ENCODE peak calls at places on chromosomes 5 and 9, in eight cellular contexts. Z, O, T, W, A, Y, R and C are unnamed samples.

GRCh38 chr9:91572044-91572443 is 148.4 kb upstream of the NFIL3 start:
- DNase-seq in Z (peak), O (no peak), T (no peak), W (no peak), A (no peak), Y (no peak), R (no peak), C (peak)

GRCh38 chr5:141567513-141568117 is 51.2 kb downstream of the DIAPH1 start:
- DNase-seq in Z (peak), O (no peak), T (no peak), W (no peak), A (no peak), Y (no peak), R (no peak), C (peak)

GRCh38 chr9:81318571-81318970 is 370.8 kb downstream of the TLE1 start:
- DNase-seq in Z (peak), O (no peak), T (no peak), W (no peak), A (no peak), Y (no peak), R (peak), C (peak)

GRCh38 chr5:174183701-174184100 is 138.2 kb downstream of the NSG2 start:
- DNase-seq in Z (no peak), O (no peak), T (no peak), W (no peak), A (no peak), Y (no peak), R (no peak), C (no peak)

GRCh38 chr5:92242170-92242569 is 859.1 kb upstream of the ARRDC3 start:
- DNase-seq in Z (no peak), O (no peak), T (no peak), W (no peak), A (no peak), Y (no peak), R (no peak), C (no peak)

GRCh38 chr9:14365667-14366066 is 51.7 kb upstream of the NFIB start:
- DNase-seq in Z (no peak), O (no peak), T (no peak), W (no peak), A (no peak), Y (no peak), R (no peak), C (peak)

GRCh38 chr5:463952-464351 is 21.0 kb downstream of the EXOC3 start:
- DNase-seq in Z (no peak), O (no peak), T (peak), W (no peak), A (no peak), Y (no peak), R (no peak), C (no peak)

GRCh38 chr9:92725266-92725545 is 39.4 kb downstream of the BICD2 start:
- DNase-seq in Z (no peak), O (no peak), T (no peak), W (no peak), A (no peak), Y (no peak), R (no peak), C (no peak)

GRCh38 chr5:17735771-17736170 is 101.5 kb downstream of the TAF11L14 start:
- DNase-seq in Z (no peak), O (no peak), T (no peak), W (no peak), A (no peak), Y (no peak), R (no peak), C (no peak)

GRCh38 chr5:78696637-78697036 is 48.1 kb upstream of the LHFPL2 start:
- DNase-seq in Z (no peak), O (no peak), T (no peak), W (no peak), A (no peak), Y (no peak), R (no peak), C (peak)

GRCh38 chr9:12718482-12719026 is 25.4 kb downstream of the TYRP1 start:
- DNase-seq in Z (peak), O (no peak), T (no peak), W (no peak), A (peak), Y (no peak), R (peak), C (no peak)

GRCh38 chr9:113526231-113526746 is 62.8 kb downstream of the RGS3 start:
- DNase-seq in Z (no peak), O (no peak), T (no peak), W (no peak), A (no peak), Y (no peak), R (no peak), C (no peak)

GRCh38 chr9:78234810-78235209 is 1.1 kb upstream of the CEP78 start:
- DNase-seq in Z (peak), O (no peak), T (no peak), W (no peak), A (no peak), Y (no peak), R (no peak), C (peak)

GRCh38 chr5:155631116-155631515 is 617.6 kb downstream of the KIF4B start:
- DNase-seq in Z (no peak), O (no peak), T (no peak), W (no peak), A (no peak), Y (no peak), R (no peak), C (no peak)

GRCh38 chr9:101736723-101737122 is 1.7 kb downstream of the GRIN3A start:
- DNase-seq in Z (no peak), O (peak), T (no peak), W (no peak), A (no peak), Y (no peak), R (no peak), C (no peak)

GRCh38 chr9:21491742-21492141 is 9.6 kb upstream of the IFNE start:
- DNase-seq in Z (no peak), O (no peak), T (no peak), W (no peak), A (no peak), Y (no peak), R (no peak), C (peak)

GRCh38 chr9:129773262-129774048 is 20.6 kb upstream of the PTGES start:
- DNase-seq in Z (peak), O (peak), T (peak), W (no peak), A (no peak), Y (no peak), R (peak), C (peak)

GRCh38 chr9:87713278-87713989 is 12.5 kb upstream of the CTSL start:
- DNase-seq in Z (peak), O (peak), T (peak), W (peak), A (peak), Y (peak), R (peak), C (peak)

GRCh38 chr9:115300896-115301295 is 182.9 kb upstream of the TNC start:
- DNase-seq in Z (no peak), O (no peak), T (no peak), W (no peak), A (no peak), Y (no peak), R (no peak), C (no peak)

GRCh38 chr5:176446884-176447537 is 1.2 kb upstream of the FAF2 start:
- DNase-seq in Z (no peak), O (peak), T (peak), W (no peak), A (no peak), Y (no peak), R (peak), C (no peak)

GRCh38 chr5:131466171-131466766 is 168.8 kb downstream of the RAPGEF6 start:
- DNase-seq in Z (peak), O (no peak), T (no peak), W (no peak), A (peak), Y (peak), R (no peak), C (peak)

GRCh38 chr5:123874600-123875201 is 362.7 kb downstream of the CSNK1G3 start:
- DNase-seq in Z (peak), O (peak), T (no peak), W (no peak), A (no peak), Y (no peak), R (no peak), C (peak)

GRCh38 chr9:32755730-32756129 is 27.6 kb upstream of the TMEM215 start:
- DNase-seq in Z (no peak), O (no peak), T (no peak), W (no peak), A (no peak), Y (no peak), R (no peak), C (no peak)

GRCh38 chr5:119655081-119655480 is 25.7 kb downstream of the FAM170A start:
- DNase-seq in Z (peak), O (no peak), T (no peak), W (no peak), A (no peak), Y (no peak), R (no peak), C (no peak)

GRCh38 chr5:150227606-150228273 is 37.9 kb downstream of the SLC6A7 start:
- DNase-seq in Z (peak), O (no peak), T (no peak), W (no peak), A (no peak), Y (no peak), R (peak), C (no peak)

GRCh38 chr9:113993838-113994540 is 84.1 kb downstream of the AMBP start:
- DNase-seq in Z (peak), O (peak), T (peak), W (peak), A (no peak), Y (no peak), R (no peak), C (peak)

GRCh38 chr5:95530441-95530840 is 24.3 kb downstream of the SKIC3 start:
- DNase-seq in Z (peak), O (no peak), T (no peak), W (no peak), A (peak), Y (peak), R (no peak), C (peak)

GRCh38 chr5:133252133-133252480 is 200.3 kb downstream of the HSPA4 start:
- DNase-seq in Z (no peak), O (no peak), T (no peak), W (no peak), A (no peak), Y (no peak), R (no peak), C (no peak)

GRCh38 chr9:98694943-98695342 is 13.8 kb downstream of the GABBR2 start:
- DNase-seq in Z (no peak), O (no peak), T (no peak), W (no peak), A (no peak), Y (no peak), R (no peak), C (no peak)

GRCh38 chr9:83132768-83133167 is 69.8 kb upstream of the RASEF start:
- DNase-seq in Z (no peak), O (no peak), T (no peak), W (no peak), A (no peak), Y (no peak), R (no peak), C (no peak)

GRCh38 chr5:23820764-23821471 is 313.5 kb downstream of the PRDM9 start:
- DNase-seq in Z (peak), O (no peak), T (no peak), W (no peak), A (no peak), Y (no peak), R (no peak), C (peak)

GRCh38 chr9:20462410-20462809 is 159.9 kb downstream of the MLLT3 start:
- DNase-seq in Z (no peak), O (no peak), T (no peak), W (no peak), A (no peak), Y (no peak), R (no peak), C (no peak)
- TF ChIP-seq CTCF in Z (peak), O (no peak), T (no peak), W (no peak), A (no peak), Y (no peak), R (no peak), C (no peak)

DNA sequence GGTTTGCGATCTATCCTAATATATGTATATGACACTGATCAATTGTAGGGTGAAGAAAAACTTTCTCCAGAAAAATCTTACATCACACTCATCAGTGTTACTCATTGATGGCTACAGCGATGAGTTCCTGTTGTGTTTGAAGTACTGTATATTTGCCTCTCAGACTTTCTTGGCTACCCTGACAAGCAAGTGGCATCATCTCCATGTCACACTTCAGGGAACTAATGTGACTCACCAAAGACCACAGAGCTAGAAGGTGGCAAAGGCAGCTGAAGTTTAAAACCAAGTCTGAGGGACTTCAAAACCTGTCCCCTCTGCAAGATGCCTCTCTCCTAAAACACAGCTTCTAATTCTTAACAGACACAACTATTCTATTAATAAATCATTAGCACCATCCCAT is 451.4 kb downstream of the CTNND2 start:
- DNase-seq in Z (no peak), O (no peak), T (no peak), W (no peak), A (no peak), Y (no peak), R (no peak), C (no peak)
- H3K4me3 ChIP-seq in Z (no peak), O (no peak), T (no peak), W (no peak), A (no peak), Y (no peak), R (no peak), C (no peak)

GRCh38 chr5:114223866-114224265 is 138.0 kb upstream of the KCNN2 start:
- DNase-seq in Z (peak), O (no peak), T (no peak), W (no peak), A (no peak), Y (no peak), R (no peak), C (no peak)
- TF ChIP-seq CTCF in Z (peak), O (peak), T (no peak), W (no peak), A (no peak), Y (no peak), R (peak), C (no peak)

GRCh38 chr5:38809388-38810359 is 36.1 kb upstream of the OSMR start:
- DNase-seq in Z (peak), O (peak), T (peak), W (peak), A (peak), Y (no peak), R (peak), C (peak)

GRCh38 chr5:38808666-38809343 is 37.0 kb upstream of the OSMR start:
- DNase-seq in Z (no peak), O (no peak), T (no peak), W (peak), A (no peak), Y (no peak), R (no peak), C (no peak)

GRCh38 chr5:38802125-38802524 is 43.7 kb upstream of the OSMR start:
- DNase-seq in Z (no peak), O (no peak), T (no peak), W (no peak), A (no peak), Y (no peak), R (no peak), C (no peak)

GRCh38 chr5:38803246-38803645 is 42.6 kb upstream of the OSMR start:
- DNase-seq in Z (no peak), O (no peak), T (no peak), W (no peak), A (no peak), Y (no peak), R (no peak), C (no peak)

DNA sequence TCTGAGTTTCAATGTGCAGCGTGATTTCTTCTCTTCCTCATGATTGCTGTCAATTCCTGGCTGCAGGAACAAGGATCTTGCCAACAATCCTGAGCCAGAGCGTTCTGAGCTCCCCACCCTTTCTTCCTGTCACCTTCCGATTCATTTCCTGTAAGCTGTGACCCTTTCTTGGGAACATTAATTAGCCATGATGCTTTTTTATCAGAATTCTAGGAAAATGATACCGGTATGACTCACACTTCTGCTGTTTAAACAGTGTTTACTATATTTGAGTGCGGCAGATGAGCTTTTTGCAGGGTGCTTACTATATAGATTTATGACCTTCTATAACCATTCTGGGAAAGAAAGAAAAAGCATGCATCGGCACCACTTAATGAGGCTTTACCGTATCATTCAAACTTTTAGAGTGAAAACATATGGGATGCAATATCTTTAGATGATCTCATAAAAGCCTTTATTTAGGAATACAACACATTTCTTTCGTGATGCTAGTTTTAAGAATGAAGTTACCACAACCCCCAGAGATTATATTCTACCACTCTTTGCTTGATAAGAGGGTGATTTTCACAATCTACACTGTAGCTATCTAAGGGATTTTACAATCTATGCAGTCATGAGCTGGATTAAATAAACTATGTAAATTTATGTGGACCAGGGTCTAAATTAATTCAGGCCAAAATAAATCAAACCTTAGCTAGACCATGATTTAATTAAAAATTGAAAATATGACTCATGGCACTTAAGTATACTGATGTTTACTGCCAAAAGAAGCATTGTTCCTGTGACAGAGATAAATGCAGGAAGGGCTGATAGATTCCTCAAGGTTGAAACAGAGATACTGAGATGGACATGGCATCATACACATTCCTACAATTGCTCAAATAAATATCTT is 38.0 kb upstream of the OSMR start:
- DNase-seq in Z (peak), O (no peak), T (no peak), W (no peak), A (no peak), Y (no peak), R (no peak), C (peak)
- H3K4me3 ChIP-seq in Z (no peak), O (no peak), T (no peak), W (no peak), A (no peak), Y (peak), R (no peak), C (no peak)

DNA sequence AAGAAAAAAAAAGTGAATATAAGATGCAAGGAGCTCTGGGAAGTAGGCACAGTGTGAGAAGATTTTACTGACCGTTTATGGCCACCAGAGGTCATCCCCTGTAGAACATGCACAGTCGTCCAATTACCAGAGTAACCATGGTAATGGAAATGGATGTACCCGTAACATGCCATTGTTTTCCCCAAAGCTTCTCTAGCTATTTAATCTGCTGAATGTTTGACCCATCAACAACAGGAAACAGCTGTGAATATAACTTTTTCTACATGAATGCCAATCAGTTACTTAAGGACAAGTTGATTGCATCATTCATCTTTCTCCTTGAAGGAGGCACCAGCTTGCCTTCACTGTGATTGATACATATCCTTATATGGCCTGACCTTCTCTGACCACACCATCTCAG is 1967.0 kb upstream of the CDH9 start:
- DNase-seq in Z (no peak), O (peak), T (no peak), W (no peak), A (no peak), Y (no peak), R (no peak), C (no peak)
- TF ChIP-seq CTCF in Z (no peak), O (peak), T (no peak), W (no peak), A (no peak), Y (peak), R (peak), C (no peak)

DNA sequence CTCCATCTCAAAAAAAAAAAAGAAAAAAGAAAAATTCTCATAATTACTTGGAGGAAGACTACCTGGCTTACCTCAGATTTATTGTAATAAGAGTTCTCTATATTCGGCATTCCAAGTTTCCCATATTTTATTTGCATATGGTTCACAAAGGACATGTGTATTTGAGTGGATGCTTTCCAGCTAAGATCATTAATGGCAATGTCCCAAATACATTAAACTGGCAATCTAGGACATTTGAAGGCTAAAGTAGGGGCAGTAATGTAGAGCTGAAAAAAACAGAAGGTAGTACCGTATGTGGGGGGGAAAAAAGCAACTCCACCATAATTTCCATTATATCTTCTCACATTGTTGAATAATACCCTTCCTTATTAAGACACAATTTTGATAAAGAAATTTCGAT is 4.9 kb downstream of the TUT7 start:
- DNase-seq in Z (no peak), O (no peak), T (no peak), W (no peak), A (no peak), Y (no peak), R (no peak), C (peak)
- H3K4me3 ChIP-seq in Z (no peak), O (no peak), T (no peak), W (no peak), A (no peak), Y (no peak), R (no peak), C (no peak)

GRCh38 chr5:181170996-181171395 is 23.6 kb downstream of the OR2V2 start:
- DNase-seq in Z (no peak), O (no peak), T (no peak), W (no peak), A (no peak), Y (no peak), R (no peak), C (no peak)

GRCh38 chr5:181170237-181170830 is 22.9 kb downstream of the OR2V2 start:
- DNase-seq in Z (no peak), O (no peak), T (no peak), W (no peak), A (no peak), Y (no peak), R (no peak), C (no peak)

GRCh38 chr5:181173420-181174342 is 26.3 kb downstream of the OR2V2 start:
- DNase-seq in Z (peak), O (no peak), T (no peak), W (no peak), A (no peak), Y (peak), R (no peak), C (no peak)

GRCh38 chr5:181171782-181172181 is 24.4 kb downstream of the OR2V2 start:
- DNase-seq in Z (no peak), O (no peak), T (no peak), W (no peak), A (no peak), Y (no peak), R (no peak), C (no peak)

GRCh38 chr5:181173027-181173419 is 25.6 kb downstream of the OR2V2 start:
- DNase-seq in Z (no peak), O (peak), T (no peak), W (no peak), A (no peak), Y (no peak), R (no peak), C (no peak)
- TF ChIP-seq CTCF in Z (no peak), O (no peak), T (no peak), W (no peak), A (no peak), Y (peak), R (no peak), C (no peak)